ENCODE peak calls at places on chromosomes 4 and X, in eight cellular contexts. Z, T, M, O, W, Y, S and D are unnamed samples.

GRCh38 chrX:39507034-39507433 is 590.7 kb downstream of the BCOR start:
- DNase-seq in W (no peak), O (no peak), T (no peak), Z (no peak), Y (no peak), S (no peak), M (no peak), D (no peak)

GRCh38 chr4:122639181-122639580 is 18.3 kb upstream of the IL21 start:
- DNase-seq in T (no peak), Y (no peak), S (no peak), O (no peak), M (no peak), Z (no peak), W (no peak), D (no peak)

GRCh38 chrX:9370888-9371287 is 94.0 kb upstream of the TBL1X start:
- DNase-seq in Y (no peak), O (no peak), Z (peak), M (no peak), T (no peak), S (no peak), W (no peak), D (no peak)

GRCh38 chr4:6383929-6384328 is 88.5 kb downstream of the PPP2R2C start:
- DNase-seq in Z (no peak), M (no peak), T (no peak), Y (no peak), S (no peak), O (no peak), W (no peak), D (no peak)

GRCh38 chr4:152586668-152587067 is 50.8 kb upstream of the FBXW7 start:
- DNase-seq in Y (no peak), M (no peak), T (no peak), W (no peak), O (no peak), S (no peak), Z (no peak), D (no peak)

GRCh38 chr4:88803600-88804096 is 106.0 kb upstream of the NAP1L5 start:
- DNase-seq in S (no peak), W (no peak), O (no peak), Z (peak), M (no peak), Y (no peak), T (peak), D (no peak)

GRCh38 chr4:145988628-145989027 is 50.0 kb upstream of the ZNF827 start:
- DNase-seq in W (no peak), Y (no peak), T (no peak), S (no peak), Z (no peak), O (no peak), M (no peak), D (peak)

GRCh38 chr4:164212714-164213113 is 541.2 kb upstream of the SMIM31 start:
- DNase-seq in O (no peak), W (no peak), M (no peak), T (peak), S (no peak), Y (no peak), Z (no peak), D (no peak)

GRCh38 chr4:68342139-68342538 is 7.8 kb downstream of the YTHDC1 start:
- DNase-seq in M (no peak), Z (peak), T (no peak), W (no peak), S (no peak), Y (no peak), O (no peak), D (no peak)

GRCh38 chr4:82232891-82233290 is 140.9 kb downstream of the HNRNPD start:
- DNase-seq in O (no peak), M (no peak), Y (no peak), T (no peak), S (no peak), W (no peak), Z (no peak), D (no peak)